ENCODE peak calls at places on chromosomes 5 and 9, in six cellular contexts. W, N, K, P, R and Z are unnamed samples.

GRCh38 chr9:98132806-98133631 is 14.0 kb upstream of the TRIM14 start:
- DNase-seq in K (no peak), R (no peak), P (no peak), W (no peak), N (no peak), Z (no peak)

GRCh38 chr5:139271201-139272027 is 22.1 kb upstream of the MATR3 start:
- DNase-seq in N (peak), W (no peak), P (peak), R (peak), K (no peak), Z (no peak)

GRCh38 chr5:92849798-92850197 is 731.2 kb downstream of the NR2F1-AS1 start:
- DNase-seq in N (no peak), R (no peak), K (no peak), W (no peak), P (no peak), Z (no peak)

GRCh38 chr5:130964238-130965192 is 200.5 kb downstream of the HINT1 start:
- DNase-seq in K (no peak), W (no peak), R (no peak), P (no peak), N (no peak), Z (no peak)

GRCh38 chr9:6014668-6015270 is 655 bp downstream of the RANBP6 start:
- DNase-seq in P (peak), K (no peak), W (no peak), N (peak), R (peak), Z (no peak)

GRCh38 chr5:149378241-149378805 is 769 bp downstream of the IL17B start:
- DNase-seq in K (no peak), P (no peak), R (no peak), W (no peak), N (no peak), Z (no peak)

GRCh38 chr9:114588150-114588663 is 638 bp downstream of the ATP6V1G1 start:
- DNase-seq in N (peak), K (no peak), P (peak), R (no peak), W (no peak), Z (no peak)

GRCh38 chr9:92422611-92423010 is 1.7 kb downstream of the OMD start:
- DNase-seq in K (no peak), N (no peak), P (no peak), R (no peak), W (no peak), Z (no peak)

GRCh38 chr5:36638056-36638455 is 31.6 kb downstream of the SLC1A3 start:
- DNase-seq in N (peak), P (no peak), R (no peak), W (no peak), K (no peak), Z (no peak)

GRCh38 chr9:129938291-129938979 is 103.2 kb downstream of the USP20 start:
- DNase-seq in P (peak), K (no peak), N (peak), W (no peak), R (no peak), Z (no peak)

GRCh38 chr5:66960373-66961137 is 236.0 kb downstream of the CD180 start:
- DNase-seq in K (no peak), R (no peak), P (peak), W (no peak), N (peak), Z (no peak)

GRCh38 chr5:150113047-150113744 is 26.8 kb upstream of the CSF1R start:
- DNase-seq in P (no peak), K (no peak), N (no peak), R (peak), W (no peak), Z (peak)

GRCh38 chr5:66247176-66247960 is 103.3 kb downstream of the SREK1 start:
- DNase-seq in K (no peak), W (no peak), R (peak), N (peak), P (peak), Z (no peak)

GRCh38 chr9:24036459-24036858 is 210.4 kb upstream of the ELAVL2 start:
- DNase-seq in W (no peak), P (no peak), R (no peak), K (no peak), N (no peak), Z (no peak)

GRCh38 chr5:81779125-81779934 is 28.4 kb upstream of the SSBP2 start:
- DNase-seq in W (peak), R (no peak), P (peak), K (peak), N (peak), Z (peak)

GRCh38 chr5:81232449-81233079 is 558 bp upstream of the CKMT2 start:
- DNase-seq in W (no peak), R (no peak), K (peak), P (peak), N (peak), Z (no peak)

GRCh38 chr9:73038613-73039012 is 85.8 kb upstream of the ALDH1A1 start:
- DNase-seq in P (peak), N (peak), W (no peak), R (peak), K (peak), Z (peak)

GRCh38 chr5:123089971-123090640 is 1.1 kb downstream of the PRDM6 start:
- DNase-seq in P (peak), K (peak), W (no peak), R (no peak), N (peak), Z (peak)

GRCh38 chr5:87850843-87851242 is 417.8 kb downstream of the TMEM161B start:
- DNase-seq in R (no peak), K (no peak), P (no peak), N (no peak), W (no peak), Z (no peak)

GRCh38 chr5:168772466-168772961 is 193.3 kb upstream of the PANK3 start:
- DNase-seq in R (no peak), W (no peak), N (no peak), P (no peak), K (no peak), Z (no peak)

GRCh38 chr9:95910770-95911340 is 35.4 kb downstream of the ERCC6L2 start:
- DNase-seq in P (no peak), N (no peak), K (no peak), W (no peak), R (no peak), Z (no peak)

GRCh38 chr9:95912773-95913172 is 37.3 kb downstream of the ERCC6L2 start:
- DNase-seq in K (no peak), N (no peak), P (no peak), R (no peak), W (no peak), Z (no peak)

GRCh38 chr9:95910023-95910706 is 34.7 kb downstream of the ERCC6L2 start:
- DNase-seq in P (peak), W (no peak), R (no peak), K (no peak), N (peak), Z (no peak)

GRCh38 chr9:95903398-95903797 is 27.9 kb downstream of the ERCC6L2 start:
- DNase-seq in K (no peak), P (no peak), N (no peak), W (no peak), R (no peak), Z (no peak)

GRCh38 chr9:95907794-95908193 is 32.3 kb downstream of the ERCC6L2 start:
- DNase-seq in R (no peak), N (peak), P (no peak), W (no peak), K (no peak), Z (no peak)
- TF ChIP-seq CTCF in R (peak), N (no peak), P (peak), W (peak), K (peak), Z (peak)

GRCh38 chr9:97128919-97129318 is 90.0 kb upstream of the CTSV start:
- DNase-seq in R (no peak), P (no peak), W (no peak), K (no peak), N (no peak), Z (no peak)
- TF ChIP-seq CTCF in R (no peak), P (no peak), W (no peak), K (no peak), N (no peak), Z (no peak)

GRCh38 chr9:37309136-37309535 is 113.4 kb upstream of the GRHPR start:
- DNase-seq in W (peak), K (no peak), N (peak), P (no peak), R (no peak), Z (no peak)
- TF ChIP-seq CTCF in W (peak), K (no peak), N (peak), P (peak), R (no peak), Z (no peak)

GRCh38 chr9:137665697-137666504 is 47.1 kb downstream of the EHMT1 start:
- DNase-seq in R (no peak), W (no peak), P (no peak), K (no peak), N (peak), Z (peak)
- TF ChIP-seq CTCF in R (no peak), W (no peak), P (no peak), K (no peak), N (peak), Z (no peak)

DNA sequence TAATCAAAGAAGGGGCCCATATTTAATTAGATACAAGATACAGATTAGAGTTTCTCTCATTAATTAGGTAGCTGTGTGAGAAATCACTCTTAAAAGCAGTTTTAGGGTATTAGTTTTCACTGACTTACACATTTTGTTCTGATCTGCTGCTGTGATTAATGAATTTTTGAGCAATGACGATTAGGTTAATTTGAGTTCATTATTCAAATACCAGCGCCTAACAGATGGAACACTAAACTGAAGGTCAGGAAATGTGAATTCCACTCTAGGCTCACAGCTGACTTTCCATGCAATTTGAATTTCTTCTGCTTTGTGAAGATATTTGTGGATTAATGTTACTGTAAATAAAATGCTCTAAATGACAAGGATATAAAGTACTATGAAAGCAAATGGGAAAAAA is 380.6 kb downstream of the ADGRV1 start:
- DNase-seq in R (no peak), W (no peak), K (no peak), N (peak), P (peak), Z (no peak)
- TF ChIP-seq CTCF in R (no peak), W (no peak), K (no peak), N (no peak), P (no peak), Z (no peak)

GRCh38 chr5:142206801-142207200 is 98.2 kb downstream of the NDFIP1 start:
- DNase-seq in K (no peak), N (no peak), P (no peak), W (no peak), R (no peak), Z (no peak)
- TF ChIP-seq CTCF in K (no peak), N (no peak), P (no peak), W (peak), R (peak), Z (no peak)

DNA sequence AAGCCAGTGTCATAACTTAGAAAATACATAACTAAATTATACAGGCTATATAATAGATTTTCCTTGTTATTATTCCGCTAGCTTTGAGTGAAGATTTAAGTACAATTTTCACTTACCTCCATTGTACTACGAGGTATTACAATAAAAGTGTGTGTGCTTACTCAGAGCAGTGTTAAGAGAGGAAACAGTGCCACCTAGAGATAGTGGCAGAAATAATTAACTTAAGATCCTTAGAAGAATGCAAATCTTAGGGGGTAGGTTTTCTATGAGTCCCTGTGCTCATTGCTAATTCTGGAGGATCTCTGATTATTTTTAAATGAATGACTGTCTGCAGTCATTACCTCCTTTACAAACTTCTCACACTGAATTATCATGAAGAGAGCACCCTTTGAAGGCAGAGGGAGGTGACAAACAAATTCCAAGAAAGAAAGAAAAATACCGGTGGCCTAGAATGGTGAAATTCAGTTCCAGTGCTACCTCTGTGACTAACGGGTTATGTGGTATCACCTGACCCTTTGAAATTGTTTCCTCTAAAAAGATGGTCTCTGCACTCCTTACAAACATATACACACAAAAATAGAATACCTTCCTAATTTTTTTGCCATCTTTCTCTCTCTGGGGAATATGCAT is 379.8 kb downstream of the TRIM36 start:
- DNase-seq in K (no peak), W (no peak), P (peak), R (no peak), N (peak), Z (no peak)
- TF ChIP-seq CTCF in K (peak), W (peak), P (no peak), R (peak), N (no peak), Z (peak)

DNA sequence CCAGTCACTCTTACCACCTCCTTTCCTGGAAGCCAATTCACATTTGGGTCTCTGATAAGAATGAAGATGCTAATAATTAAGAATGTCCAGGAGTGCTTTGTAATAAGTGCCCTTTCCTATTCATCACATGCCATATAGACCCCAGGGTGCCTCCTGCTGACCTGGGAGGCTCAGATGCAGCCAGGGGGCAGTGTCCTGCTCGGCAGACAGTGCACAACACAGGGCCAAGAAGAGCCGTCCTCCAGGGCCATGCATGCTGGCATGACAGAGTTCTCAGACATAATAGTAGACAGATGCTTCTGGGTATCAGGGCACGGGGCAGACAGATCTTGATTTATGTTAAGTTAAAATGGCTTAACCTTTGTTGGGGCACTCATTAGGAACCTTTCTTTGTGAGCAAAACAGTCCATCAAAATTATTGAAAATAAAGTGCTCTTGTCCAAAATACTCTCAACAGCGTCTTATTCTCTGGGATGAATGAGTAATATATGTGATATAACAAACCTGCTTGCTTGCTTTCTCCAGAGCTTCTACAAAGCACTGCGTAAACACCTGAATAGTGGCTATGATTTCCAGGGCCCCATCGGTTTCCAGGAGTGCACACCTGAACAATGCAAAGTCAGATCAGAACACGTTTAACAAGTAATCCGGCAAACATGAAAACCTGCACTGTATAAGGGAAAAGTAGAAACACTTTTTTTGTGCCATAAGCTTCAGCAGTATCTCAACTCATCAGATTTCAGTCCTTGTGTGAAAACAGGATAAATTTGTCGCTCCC is 192.7 kb downstream of the FANCC start:
- DNase-seq in K (no peak), R (no peak), P (no peak), N (no peak), W (no peak), Z (no peak)
- TF ChIP-seq CTCF in K (peak), R (peak), P (peak), N (peak), W (no peak), Z (peak)